ENCODE peak calls at places on chromosome X, in five cellular contexts. One of them, this sample, is unnamed.

GRCh38 chrX:134774190-134775048 is 116.1 kb upstream of the PLAC1 start:
- DNase-seq in IMR-90: peak; percentile 11
- DNase-seq in HCT116: no peak
- DNase-seq in H1: no peak
- DNase-seq in K562: no peak
- DNase-seq in this sample: no peak

GRCh38 chrX:153412746-153413720 is 1.8 kb downstream of the ZFP92 start:
- DNase-seq in K562: no peak
- DNase-seq in IMR-90: no peak
- DNase-seq in HCT116: no peak
- DNase-seq in H1: no peak
- DNase-seq in this sample: no peak

GRCh38 chrX:69218407-69218806 is 53.2 kb upstream of the PJA1 start:
- DNase-seq in IMR-90: no peak
- DNase-seq in K562: no peak
- DNase-seq in HCT116: no peak
- DNase-seq in H1: no peak
- DNase-seq in this sample: no peak

GRCh38 chrX:129737921-129738320 is 858 bp upstream of the XPNPEP2 start:
- DNase-seq in HCT116: no peak
- DNase-seq in H1: no peak
- DNase-seq in K562: no peak
- DNase-seq in IMR-90: peak; percentile 65
- DNase-seq in this sample: no peak

GRCh38 chrX:39854772-39855747 is 242.7 kb downstream of the BCOR start:
- DNase-seq in K562: peak; percentile 20
- DNase-seq in H1: no peak
- DNase-seq in IMR-90: no peak
- DNase-seq in HCT116: no peak
- DNase-seq in this sample: peak; percentile 82

GRCh38 chrX:31213941-31214340 is 142.1 kb upstream of the FTHL17 start:
- DNase-seq in HCT116: no peak
- DNase-seq in H1: no peak
- DNase-seq in IMR-90: peak; percentile 19
- DNase-seq in K562: peak; percentile 17
- DNase-seq in this sample: no peak

GRCh38 chrX:106898462-106898861 is 4.7 kb downstream of the RIPPLY1 start:
- DNase-seq in HCT116: no peak
- DNase-seq in IMR-90: peak; percentile 53
- DNase-seq in K562: peak; percentile 12
- DNase-seq in H1: no peak
- DNase-seq in this sample: peak; percentile 16

GRCh38 chrX:103685396-103685795 is 1.1 kb downstream of the MORF4L2 start:
- DNase-seq in H1: no peak
- DNase-seq in HCT116: no peak
- DNase-seq in K562: peak; percentile 36
- DNase-seq in IMR-90: no peak
- DNase-seq in this sample: no peak

GRCh38 chrX:39652336-39652735 is 445.4 kb downstream of the BCOR start:
- DNase-seq in HCT116: peak; percentile 6
- DNase-seq in K562: peak; percentile 45
- DNase-seq in H1: no peak
- DNase-seq in IMR-90: peak; percentile 14
- DNase-seq in this sample: no peak

GRCh38 chrX:129653985-129654651 is 638 bp downstream of the APLN start:
- DNase-seq in HCT116: no peak
- DNase-seq in IMR-90: no peak
- DNase-seq in H1: no peak
- DNase-seq in K562: no peak
- DNase-seq in this sample: no peak

GRCh38 chrX:24982306-24982965 is 33.3 kb downstream of the ARX start:
- DNase-seq in K562: no peak
- DNase-seq in IMR-90: peak; percentile 8
- DNase-seq in H1: no peak
- DNase-seq in HCT116: no peak
- DNase-seq in this sample: no peak

GRCh38 chrX:125202486-125203378 is 116.9 kb upstream of the TEX13C start:
- DNase-seq in K562: no peak
- DNase-seq in H1: no peak
- DNase-seq in HCT116: no peak
- DNase-seq in IMR-90: no peak
- DNase-seq in this sample: no peak

GRCh38 chrX:41781500-41781899 is 57.5 kb downstream of the GPR82 start:
- DNase-seq in IMR-90: peak; percentile 56
- DNase-seq in K562: peak; percentile 15
- DNase-seq in HCT116: peak; percentile 31
- DNase-seq in H1: no peak
- DNase-seq in this sample: no peak

GRCh38 chrX:123084797-123085196 is 99.3 kb upstream of the GRIA3 start:
- DNase-seq in IMR-90: no peak
- DNase-seq in HCT116: no peak
- DNase-seq in H1: no peak
- DNase-seq in K562: no peak
- DNase-seq in this sample: no peak

GRCh38 chrX:15202458-15203177 is 67.3 kb downstream of the ASB9 start:
- DNase-seq in K562: no peak
- DNase-seq in HCT116: no peak
- DNase-seq in H1: no peak
- DNase-seq in IMR-90: no peak
- DNase-seq in this sample: peak; percentile 15

GRCh38 chrX:57595381-57595811 is 3.6 kb downstream of the ZXDB start:
- DNase-seq in HCT116: no peak
- DNase-seq in K562: no peak
- DNase-seq in H1: no peak
- DNase-seq in IMR-90: peak; percentile 85
- DNase-seq in this sample: no peak

GRCh38 chrX:153689654-153690465 is 2.1 kb downstream of the SLC6A8 start:
- DNase-seq in HCT116: no peak
- DNase-seq in K562: peak; percentile 69
- DNase-seq in IMR-90: peak; percentile 23
- DNase-seq in H1: no peak
- DNase-seq in this sample: no peak

GRCh38 chrX:10769696-10770619 is 149.6 kb upstream of the MID1 start:
- DNase-seq in HCT116: no peak
- DNase-seq in K562: no peak
- DNase-seq in H1: no peak
- DNase-seq in IMR-90: peak; percentile 61
- DNase-seq in this sample: no peak

GRCh38 chrX:118164138-118164537 is 47.5 kb upstream of the KLHL13 start:
- DNase-seq in HCT116: no peak
- DNase-seq in H1: no peak
- DNase-seq in IMR-90: peak; percentile 48
- DNase-seq in K562: no peak
- DNase-seq in this sample: no peak

GRCh38 chrX:26631385-26631784 is 415.4 kb downstream of the MAGEB5 start:
- DNase-seq in IMR-90: no peak
- DNase-seq in H1: no peak
- DNase-seq in K562: no peak
- DNase-seq in HCT116: no peak
- DNase-seq in this sample: no peak

GRCh38 chrX:40152706-40153334 is 55.1 kb upstream of the BCOR start:
- DNase-seq in K562: peak; percentile 48
- DNase-seq in H1: no peak
- DNase-seq in IMR-90: no peak
- DNase-seq in HCT116: no peak
- DNase-seq in this sample: no peak

GRCh38 chrX:16100673-16101072 is 22.7 kb upstream of the GRPR start:
- DNase-seq in H1: no peak
- DNase-seq in HCT116: no peak
- DNase-seq in K562: no peak
- DNase-seq in IMR-90: no peak
- DNase-seq in this sample: no peak

GRCh38 chrX:13502590-13502989 is 66.8 kb upstream of the EGFL6 start:
- DNase-seq in HCT116: no peak
- DNase-seq in IMR-90: no peak
- DNase-seq in K562: no peak
- DNase-seq in H1: no peak
- DNase-seq in this sample: no peak

GRCh38 chrX:15645266-15645665 is 19.3 kb downstream of the CLTRN start:
- DNase-seq in IMR-90: no peak
- DNase-seq in H1: no peak
- DNase-seq in HCT116: no peak
- DNase-seq in K562: no peak
- DNase-seq in this sample: no peak

GRCh38 chrX:153353416-153353815 is 19.5 kb downstream of the ZNF275 start:
- DNase-seq in HCT116: no peak
- DNase-seq in IMR-90: no peak
- DNase-seq in H1: no peak
- DNase-seq in K562: no peak
- DNase-seq in this sample: no peak

GRCh38 chrX:68079961-68080360 is 353.3 kb downstream of the OPHN1 start:
- DNase-seq in HCT116: no peak
- DNase-seq in H1: no peak
- DNase-seq in K562: no peak
- DNase-seq in IMR-90: no peak
- DNase-seq in this sample: no peak

GRCh38 chrX:50691820-50692219 is 122.2 kb downstream of the SHROOM4 start:
- DNase-seq in H1: no peak
- DNase-seq in K562: peak; percentile 35
- DNase-seq in HCT116: peak; percentile 27
- DNase-seq in IMR-90: peak; percentile 48
- DNase-seq in this sample: no peak

GRCh38 chrX:2474280-2474962 is 26.4 kb downstream of the DHRSX start:
- DNase-seq in HCT116: peak; percentile 94
- DNase-seq in K562: peak; percentile 32
- DNase-seq in IMR-90: no peak
- DNase-seq in H1: no peak
- DNase-seq in this sample: no peak

GRCh38 chrX:39705299-39705698 is 392.5 kb downstream of the BCOR start:
- DNase-seq in H1: no peak
- DNase-seq in IMR-90: peak; percentile 88
- DNase-seq in HCT116: peak; percentile 29
- DNase-seq in K562: no peak
- DNase-seq in this sample: no peak

GRCh38 chrX:122552291-122552800 is 631.7 kb upstream of the GRIA3 start:
- DNase-seq in HCT116: no peak
- DNase-seq in H1: no peak
- DNase-seq in IMR-90: no peak
- DNase-seq in K562: no peak
- DNase-seq in this sample: no peak

DNA sequence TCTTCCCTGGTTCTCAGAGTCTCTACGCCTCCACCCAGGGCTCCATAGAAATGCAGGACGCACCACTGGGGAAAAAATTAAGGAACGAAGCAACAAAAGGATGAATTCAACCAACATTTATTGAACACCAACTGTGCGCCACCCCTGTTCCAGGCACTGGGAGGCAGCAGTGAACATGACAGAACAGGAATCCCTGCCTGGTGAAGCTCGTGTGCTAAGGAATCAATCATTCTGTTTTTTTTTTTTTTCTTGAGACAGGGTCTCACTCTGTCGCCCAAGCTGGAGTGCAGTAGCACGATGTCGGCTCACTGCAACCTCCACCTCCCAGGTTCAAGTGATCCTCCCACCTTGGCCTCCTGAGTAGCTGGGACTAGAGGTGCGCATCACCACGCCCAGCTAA is 1.9 kb upstream of the FTSJ1 start:
- DNase-seq in H1: no peak
- DNase-seq in K562: peak; percentile 30
- DNase-seq in HCT116: no peak
- DNase-seq in IMR-90: no peak
- DNase-seq in this sample: no peak
- TF ChIP-seq CEBPB in H1: no peak
- TF ChIP-seq CEBPB in K562: no peak
- TF ChIP-seq CEBPB in HCT116: no peak
- TF ChIP-seq CEBPB in IMR-90: no peak
- TF ChIP-seq CEBPB in this sample: no peak

GRCh38 chrX:19554786-19555185 is 39.5 kb upstream of the MAP3K15 start:
- DNase-seq in HCT116: no peak
- DNase-seq in K562: no peak
- DNase-seq in H1: no peak
- DNase-seq in IMR-90: peak; percentile 83
- DNase-seq in this sample: peak; percentile 38
- TF ChIP-seq CEBPB in HCT116: no peak
- TF ChIP-seq CEBPB in K562: no peak
- TF ChIP-seq CEBPB in H1: no peak
- TF ChIP-seq CEBPB in IMR-90: no peak
- TF ChIP-seq CEBPB in this sample: no peak

GRCh38 chrX:64437665-64438064 is 42.4 kb upstream of the MTMR8 start:
- DNase-seq in HCT116: no peak
- DNase-seq in H1: no peak
- DNase-seq in IMR-90: no peak
- DNase-seq in K562: no peak
- DNase-seq in this sample: no peak

GRCh38 chrX:64439551-64439950 is 44.3 kb upstream of the MTMR8 start:
- DNase-seq in IMR-90: no peak
- DNase-seq in K562: no peak
- DNase-seq in H1: no peak
- DNase-seq in HCT116: no peak
- DNase-seq in this sample: no peak
- TF ChIP-seq CEBPB in IMR-90: no peak
- TF ChIP-seq CEBPB in K562: no peak
- TF ChIP-seq CEBPB in H1: no peak
- TF ChIP-seq CEBPB in HCT116: no peak
- TF ChIP-seq CEBPB in this sample: no peak

GRCh38 chrX:149505671-149506070 is 565 bp upstream of the IDS start:
- DNase-seq in HCT116: no peak
- DNase-seq in H1: no peak
- DNase-seq in IMR-90: no peak
- DNase-seq in K562: no peak
- DNase-seq in this sample: no peak

GRCh38 chrX:149506349-149506748 is 1.2 kb upstream of the IDS start:
- DNase-seq in K562: no peak
- DNase-seq in H1: no peak
- DNase-seq in IMR-90: no peak
- DNase-seq in HCT116: no peak
- DNase-seq in this sample: no peak

GRCh38 chrX:149508467-149508866 is 3.4 kb upstream of the IDS start:
- DNase-seq in K562: no peak
- DNase-seq in H1: no peak
- DNase-seq in IMR-90: no peak
- DNase-seq in HCT116: no peak
- DNase-seq in this sample: no peak

GRCh38 chrX:149504915-149505651 is at the start of gene IDS:
- DNase-seq in H1: peak; percentile 70
- DNase-seq in K562: peak; percentile 89
- DNase-seq in HCT116: peak; percentile 68
- DNase-seq in IMR-90: peak; percentile 83
- DNase-seq in this sample: peak; percentile 37

DNA sequence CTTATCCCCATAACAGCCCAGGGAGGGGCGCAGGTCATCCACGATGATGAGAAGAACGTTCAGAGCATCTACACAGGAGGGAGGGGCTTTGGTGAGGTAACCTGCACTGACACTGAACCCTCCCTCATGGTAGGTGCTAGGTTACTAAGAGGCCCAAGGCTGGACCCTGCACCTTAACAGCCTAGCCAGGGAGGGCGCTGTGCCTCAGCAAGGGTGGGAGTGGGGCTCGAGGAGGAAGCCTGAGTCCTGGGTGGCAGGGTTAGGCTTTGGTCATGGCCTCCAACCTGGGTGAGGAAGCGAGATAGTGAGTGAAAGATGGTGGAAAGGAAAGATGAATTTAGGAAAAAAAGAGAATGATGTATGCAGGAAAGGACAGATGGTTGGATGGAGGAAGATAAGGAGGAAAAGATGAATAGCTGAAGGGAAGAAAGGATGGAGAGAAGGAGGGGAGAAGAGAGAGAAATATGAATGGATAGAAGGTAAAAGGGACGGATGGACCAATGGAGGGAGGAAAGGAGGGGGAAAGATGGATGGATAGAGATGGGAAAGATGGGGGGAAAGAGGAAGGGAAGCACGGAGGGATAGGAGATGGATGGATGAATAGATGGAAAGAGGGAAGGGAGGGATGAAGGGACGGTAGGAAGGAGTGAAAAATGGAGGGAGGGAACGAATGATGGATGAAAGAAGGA is 736 bp downstream of the IDS start:
- DNase-seq in HCT116: no peak
- DNase-seq in K562: peak; percentile 37
- DNase-seq in H1: no peak
- DNase-seq in IMR-90: no peak
- DNase-seq in this sample: no peak
- TF ChIP-seq CEBPB in HCT116: no peak
- TF ChIP-seq CEBPB in K562: no peak
- TF ChIP-seq CEBPB in H1: no peak
- TF ChIP-seq CEBPB in IMR-90: no peak
- TF ChIP-seq CEBPB in this sample: no peak